ENCODE peak calls at places on chromosomes 1 and 21, in six cellular contexts. F is body of pancreas, S is transverse colon, Y is iPS DF 6.9, H is breast epithelium, W is NT2/D1. E is an unnamed sample. For H3K9me3 and H3K27me3, the result is how much of the 10 kb centered on the place peaks cover.

GRCh38 chr1:213670692-213671023 is 317.1 kb upstream of the PROX1 start:
- DNase-seq in W (no peak), Y (no peak), F (no peak), H (no peak), S (no peak), E (no peak)

GRCh38 chr1:84996846-84997666 is at the start of gene MCOLN2:
- DNase-seq in Y (no peak), W (no peak), H (no peak), S (peak), F (peak), E (no peak)

GRCh38 chr1:40930174-40930573 is 49.3 kb upstream of the CTPS1 start:
- DNase-seq in H (peak), F (peak), W (no peak), S (no peak), Y (no peak), E (no peak)

GRCh38 chr1:171965802-171966201 is 124.5 kb downstream of the DNM3 start:
- DNase-seq in H (no peak), Y (no peak), F (no peak), W (no peak), S (no peak), E (no peak)

GRCh38 chr1:204241050-204241449 is 27.3 kb upstream of the GOLT1A start:
- DNase-seq in W (no peak), H (no peak), Y (no peak), F (no peak), S (no peak), E (no peak)

GRCh38 chr1:156601122-156601830 is at the start of gene GPATCH4:
- DNase-seq in F (peak), H (peak), W (peak), Y (peak), S (peak), E (peak)

GRCh38 chr1:230712470-230712942 is 1.4 kb downstream of the AGT start:
- DNase-seq in H (no peak), F (no peak), S (no peak), W (no peak), Y (no peak), E (no peak)

GRCh38 chr21:43854773-43855633 is 10.0 kb upstream of the AGPAT3 start:
- DNase-seq in H (no peak), Y (no peak), W (no peak), F (no peak), S (no peak), E (no peak)

GRCh38 chr1:69129538-69129937 is 438.2 kb upstream of the LRRC7 start:
- DNase-seq in W (no peak), S (no peak), F (no peak), Y (no peak), H (no peak), E (no peak)

GRCh38 chr1:203536981-203537455 is 43.1 kb downstream of the OPTC start:
- DNase-seq in Y (no peak), S (peak), W (no peak), F (peak), H (no peak), E (peak)

GRCh38 chr1:184152502-184152901 is 101.0 kb downstream of the TSEN15 start:
- DNase-seq in F (peak), H (no peak), W (no peak), S (peak), Y (no peak), E (no peak)

GRCh38 chr1:185480545-185480944 is 163.5 kb upstream of the IVNS1ABP start:
- DNase-seq in S (no peak), F (no peak), W (no peak), Y (no peak), H (no peak), E (no peak)

GRCh38 chr1:187551061-187551460 is 722.3 kb downstream of the PLA2G4A start:
- DNase-seq in Y (peak), H (no peak), W (no peak), S (no peak), F (no peak), E (no peak)

GRCh38 chr1:5637171-5637570 is 355.1 kb downstream of the NPHP4 start:
- DNase-seq in Y (no peak), W (no peak), H (no peak), F (peak), S (peak), E (no peak)

GRCh38 chr1:58762806-58763205 is 21.0 kb downstream of the JUN start:
- DNase-seq in Y (no peak), H (no peak), S (no peak), W (no peak), F (no peak), E (no peak)

GRCh38 chr1:191096405-191096804 is 618.7 kb upstream of the BRINP3 start:
- DNase-seq in W (no peak), H (no peak), S (no peak), Y (no peak), F (no peak), E (no peak)

GRCh38 chr1:181504294-181505115 is 21.2 kb downstream of the CACNA1E start:
- DNase-seq in F (no peak), S (no peak), H (no peak), Y (peak), W (peak), E (no peak)

GRCh38 chr1:196558424-196558823 is 49.8 kb downstream of the KCNT2 start:
- DNase-seq in F (no peak), S (no peak), Y (no peak), W (no peak), H (no peak), E (no peak)

GRCh38 chr1:33836911-33837310 is 27.0 kb upstream of the HMGB4 start:
- DNase-seq in F (no peak), H (no peak), Y (no peak), S (no peak), W (no peak), E (peak)

DNA sequence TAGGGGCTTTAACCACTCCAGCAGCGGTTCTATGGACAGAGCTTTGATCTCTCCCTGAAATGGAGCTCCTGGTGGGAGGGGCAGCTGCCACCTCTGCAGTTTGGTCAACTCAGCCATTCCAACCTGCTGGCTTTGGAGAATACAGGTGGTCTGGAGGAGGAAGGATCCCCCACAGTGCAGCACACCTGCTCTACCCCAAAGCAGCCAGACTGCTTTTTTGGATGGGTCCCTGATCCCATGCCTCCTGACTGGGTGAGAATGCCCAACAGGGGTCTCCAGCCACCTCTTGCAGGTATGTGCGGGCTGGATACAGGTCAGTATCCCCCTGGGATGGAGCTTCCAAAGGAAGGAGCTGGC is 53.9 kb downstream of the TPTE start:
- DNase-seq in H (no peak), W (no peak), Y (no peak), F (no peak), S (no peak), E (no peak)
- H3K9me3 ChIP-seq in H (half or more), W (under half), Y (under half), F (under half), S (half or more), E (under half)

DNA sequence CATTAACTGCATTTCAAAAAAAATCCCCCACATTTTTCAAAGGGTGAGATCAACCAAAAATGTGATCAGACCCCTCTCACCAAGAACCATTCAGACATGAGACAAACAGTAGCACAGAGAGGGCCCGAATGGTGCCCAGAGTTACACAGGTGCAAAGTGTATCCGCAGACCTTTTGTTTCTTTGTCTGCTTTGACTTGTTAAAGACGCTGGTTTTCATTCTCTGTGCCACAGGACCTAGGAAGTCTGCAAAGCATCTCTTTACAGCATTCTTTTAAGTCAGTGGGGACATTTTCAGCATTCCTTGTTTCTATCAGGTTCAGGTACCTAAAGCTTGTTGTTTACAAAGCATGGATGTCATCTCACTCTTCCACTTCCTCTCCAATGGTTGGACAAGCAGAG is 87.2 kb upstream of the MAP1LC3C start:
- DNase-seq in F (no peak), H (no peak), W (peak), Y (peak), S (no peak), E (no peak)
- H3K27me3 ChIP-seq in F (under half), H (under half), W (under half), Y (under half), S (under half), E (under half)

DNA sequence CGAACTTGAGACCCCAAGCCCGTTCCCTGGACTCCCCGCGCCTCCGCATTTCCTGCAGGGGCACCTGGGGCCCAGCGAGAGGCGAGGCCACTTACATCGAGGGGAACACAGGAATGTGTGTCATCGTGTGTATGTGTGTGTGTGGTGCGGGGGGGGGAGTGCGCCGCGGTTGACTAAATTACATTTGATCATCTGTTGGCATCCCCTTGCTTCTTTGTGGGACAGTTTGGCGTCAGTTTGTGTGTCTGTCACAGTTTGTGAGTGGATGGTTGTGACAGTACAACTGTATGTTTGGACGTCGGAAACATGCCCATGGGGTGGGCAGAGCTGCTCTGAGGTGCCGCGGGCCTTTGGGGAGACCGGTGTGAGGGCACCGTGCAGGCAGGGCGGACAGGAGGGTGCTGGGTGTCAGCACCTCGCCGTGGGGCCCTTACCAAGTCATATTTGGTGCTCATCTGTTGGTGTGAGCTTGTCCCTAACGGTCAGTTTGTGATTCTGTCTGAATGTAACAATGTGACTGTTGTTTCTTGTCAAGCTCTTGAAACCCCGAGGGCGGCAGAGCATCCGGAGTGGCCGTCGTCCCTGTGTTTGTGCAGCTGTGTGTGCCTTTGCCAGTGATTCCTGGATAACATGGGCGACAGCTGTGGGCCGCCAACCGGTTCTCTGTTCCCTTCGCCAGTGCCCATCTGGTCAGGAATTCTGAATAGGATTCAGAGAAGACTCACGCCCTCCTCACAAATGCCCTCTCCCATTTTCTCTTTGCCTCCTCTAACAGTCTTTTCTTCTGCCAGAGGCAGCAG is 899 bp downstream of the OPRD1 start:
- DNase-seq in S (no peak), Y (no peak), W (no peak), F (no peak), H (no peak), E (no peak)
- H3K4me3 ChIP-seq in S (no peak), Y (peak), W (peak), F (no peak), H (no peak), E (no peak)

DNA sequence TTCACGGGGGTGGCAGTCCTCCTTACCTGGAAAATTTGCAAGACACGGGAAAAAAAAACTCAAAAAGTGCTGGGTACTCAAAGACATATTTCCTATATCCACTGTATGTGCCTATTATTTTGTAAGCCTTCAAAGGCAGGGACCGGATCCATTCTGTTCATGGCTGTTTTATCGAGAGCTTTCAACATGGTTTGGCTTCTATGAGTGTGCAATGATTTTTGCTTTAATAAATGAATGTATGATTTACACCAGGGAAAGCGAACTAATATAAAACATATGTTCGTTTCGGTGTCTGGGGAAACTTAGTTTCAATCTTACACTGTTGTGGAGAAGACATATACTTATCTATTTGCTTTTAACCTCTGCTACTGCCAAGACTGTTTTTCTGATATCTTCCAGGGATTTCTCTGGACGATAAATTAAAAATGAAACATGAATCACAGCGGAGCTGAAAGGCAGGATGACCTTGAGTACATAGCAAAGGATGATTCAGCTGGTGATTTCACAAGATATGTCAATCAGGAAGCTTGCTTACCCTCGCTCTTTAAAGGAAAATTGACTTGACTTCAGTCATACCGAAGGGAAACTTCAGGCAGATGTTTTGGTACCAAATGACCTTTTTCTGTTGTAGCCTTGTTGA is 14.7 kb upstream of the CYYR1 start:
- DNase-seq in W (no peak), Y (no peak), H (no peak), F (no peak), S (no peak), E (no peak)
- H3K9me3 ChIP-seq in W (under half), Y (under half), H (under half), F (under half), S (under half), E (under half)

GRCh38 chr1:26162220-26162703 is 3.4 kb downstream of the FAM110D start:
- DNase-seq in Y (no peak), H (no peak), S (no peak), F (no peak), W (no peak), E (no peak)

GRCh38 chr1:26160527-26161407 is 1.9 kb downstream of the FAM110D start:
- DNase-seq in W (no peak), H (no peak), Y (no peak), F (no peak), S (no peak), E (no peak)

GRCh38 chr1:26163684-26164035 is 4.8 kb downstream of the FAM110D start:
- DNase-seq in F (no peak), W (no peak), S (no peak), H (no peak), Y (no peak), E (no peak)

GRCh38 chr1:26159113-26160039 is 497 bp downstream of the FAM110D start:
- DNase-seq in W (no peak), Y (no peak), S (no peak), F (no peak), H (peak), E (no peak)

DNA sequence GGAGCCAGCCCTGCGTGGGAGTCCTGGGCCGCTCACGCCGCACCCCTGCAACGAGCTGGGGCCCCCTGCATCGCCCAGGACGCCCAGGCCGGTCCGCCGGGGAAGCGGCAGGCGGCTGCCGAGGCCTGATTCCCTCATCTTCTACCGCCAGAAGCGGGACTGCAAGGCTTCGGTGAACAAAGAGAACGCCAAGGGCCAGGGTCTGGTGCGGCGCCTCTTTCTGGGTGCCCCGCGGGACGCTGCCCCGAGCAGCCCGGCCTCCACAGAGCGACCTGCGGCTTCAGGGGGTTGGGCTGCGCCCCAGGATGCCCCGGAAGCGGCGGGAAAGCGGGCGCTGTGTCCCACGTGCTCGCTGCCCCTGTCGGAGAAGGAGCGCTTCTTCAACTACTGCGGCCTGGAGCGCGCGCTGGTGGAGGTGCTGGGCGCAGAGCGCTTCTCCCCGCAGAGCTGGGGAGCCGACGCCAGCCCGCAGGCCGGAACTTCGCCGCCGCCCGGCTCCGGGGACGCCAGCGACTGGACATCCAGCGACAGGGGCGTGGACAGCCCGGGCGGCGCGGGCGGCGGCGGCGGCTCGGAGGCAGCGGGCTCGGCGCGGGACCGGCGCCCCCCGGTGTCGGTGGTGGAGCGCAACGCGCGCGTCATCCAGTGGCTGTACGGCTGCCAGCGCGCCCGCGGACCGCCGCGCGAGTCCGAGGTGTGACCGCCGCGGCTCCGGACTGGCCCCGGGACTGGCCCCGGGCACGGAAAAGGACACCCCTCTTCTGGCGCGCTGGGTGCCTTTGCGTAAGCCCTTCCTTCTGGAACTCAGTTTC is 2.7 kb downstream of the FAM110D start:
- DNase-seq in W (no peak), Y (no peak), H (no peak), F (peak), S (peak), E (peak)
- H3K27me3 ChIP-seq in W (half or more), Y (under half), H (under half), F (under half), S (under half), E (under half)

DNA sequence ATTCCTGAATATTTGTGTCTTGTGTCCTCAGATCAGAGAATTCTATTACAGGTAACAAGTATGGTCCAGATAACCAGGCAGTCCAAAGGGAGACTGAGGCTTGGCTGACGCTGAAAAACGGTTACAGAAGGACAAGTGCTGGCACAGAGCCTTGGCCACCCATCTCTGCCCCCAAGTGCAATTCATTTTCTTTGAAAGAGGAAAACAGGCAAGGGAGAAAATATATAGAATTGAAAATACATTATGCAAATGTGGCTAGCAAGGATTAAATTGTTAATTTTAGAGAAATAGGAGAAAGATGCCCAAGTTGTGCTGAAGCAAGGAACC is 1.2 kb downstream of the SORT1 start:
- DNase-seq in F (no peak), S (no peak), H (no peak), Y (no peak), W (no peak), E (no peak)
- H3K4me3 ChIP-seq in F (no peak), S (no peak), H (peak), Y (no peak), W (no peak), E (peak)

GRCh38 chr1:239125027-239125426 is 261.3 kb upstream of the CHRM3 start:
- DNase-seq in S (no peak), H (no peak), F (no peak), Y (peak), W (peak), E (no peak)

GRCh38 chr1:239126881-239127280 is 259.5 kb upstream of the CHRM3 start:
- DNase-seq in W (no peak), S (no peak), F (no peak), Y (no peak), H (no peak), E (no peak)

GRCh38 chr1:239125888-239126287 is 260.5 kb upstream of the CHRM3 start:
- DNase-seq in H (no peak), Y (no peak), F (no peak), W (no peak), S (no peak), E (no peak)

GRCh38 chr1:239123243-239123642 is 263.1 kb upstream of the CHRM3 start:
- DNase-seq in F (no peak), W (no peak), Y (no peak), S (no peak), H (no peak), E (no peak)
- H3K9me3 ChIP-seq in F (under half), W (under half), Y (under half), S (under half), H (under half), E (under half)

E was measured in ascending aorta.